ENCODE peak calls at places on chromosomes 4 and X, in eight cellular contexts. One of them, this sample, is unnamed.

GRCh38 chr4:168923526-168924194 is 86.4 kb downstream of the CBR4 start:
- DNase-seq in neural progenitor cell: peak; percentile 82
- DNase-seq in CD4-positive, alpha-beta T cell: peak; percentile 44
- DNase-seq in testis: peak; percentile 77
- DNase-seq in A673: peak; percentile 83
- DNase-seq in CD8-positive, alpha-beta T cell: peak; percentile 49
- DNase-seq in keratinocyte: no peak
- DNase-seq in nephron progenitor cell: peak; percentile 60
- DNase-seq in this sample: no peak

GRCh38 chr4:177408023-177408422 is 34.2 kb downstream of the AGA start:
- DNase-seq in neural progenitor cell: no peak
- DNase-seq in CD4-positive, alpha-beta T cell: no peak
- DNase-seq in testis: peak; percentile 26
- DNase-seq in A673: no peak
- DNase-seq in CD8-positive, alpha-beta T cell: no peak
- DNase-seq in keratinocyte: no peak
- DNase-seq in nephron progenitor cell: no peak
- DNase-seq in this sample: no peak

GRCh38 chr4:40630335-40631021 is 814 bp upstream of the RBM47 start:
- DNase-seq in neural progenitor cell: peak; percentile 63
- DNase-seq in CD4-positive, alpha-beta T cell: no peak
- DNase-seq in testis: peak; percentile 73
- DNase-seq in A673: no peak
- DNase-seq in CD8-positive, alpha-beta T cell: no peak
- DNase-seq in keratinocyte: no peak
- DNase-seq in nephron progenitor cell: peak; percentile 57
- DNase-seq in this sample: no peak

GRCh38 chrX:13661735-13662536 is 9.0 kb downstream of the TCEANC start:
- DNase-seq in neural progenitor cell: no peak
- DNase-seq in CD4-positive, alpha-beta T cell: no peak
- DNase-seq in testis: no peak
- DNase-seq in A673: no peak
- DNase-seq in CD8-positive, alpha-beta T cell: no peak
- DNase-seq in keratinocyte: no peak
- DNase-seq in nephron progenitor cell: no peak
- DNase-seq in this sample: no peak

GRCh38 chr4:1207157-1207470 is 34.7 kb upstream of the SPON2 start:
- DNase-seq in neural progenitor cell: no peak
- DNase-seq in CD4-positive, alpha-beta T cell: no peak
- DNase-seq in testis: no peak
- DNase-seq in A673: no peak
- DNase-seq in CD8-positive, alpha-beta T cell: no peak
- DNase-seq in keratinocyte: no peak
- DNase-seq in nephron progenitor cell: no peak
- DNase-seq in this sample: peak; percentile 66

GRCh38 chr4:158094413-158095110 is 78.3 kb downstream of the GASK1B start:
- DNase-seq in neural progenitor cell: no peak
- DNase-seq in CD4-positive, alpha-beta T cell: no peak
- DNase-seq in testis: no peak
- DNase-seq in A673: no peak
- DNase-seq in CD8-positive, alpha-beta T cell: no peak
- DNase-seq in keratinocyte: peak; percentile 56
- DNase-seq in nephron progenitor cell: no peak
- DNase-seq in this sample: no peak

GRCh38 chrX:103616676-103617186 is 9.0 kb downstream of the TCEAL3 start:
- DNase-seq in neural progenitor cell: no peak
- DNase-seq in CD4-positive, alpha-beta T cell: no peak
- DNase-seq in testis: no peak
- DNase-seq in A673: no peak
- DNase-seq in CD8-positive, alpha-beta T cell: no peak
- DNase-seq in keratinocyte: no peak
- DNase-seq in nephron progenitor cell: no peak
- DNase-seq in this sample: no peak

GRCh38 chr4:41709844-41710481 is 38.6 kb downstream of the PHOX2B start:
- DNase-seq in neural progenitor cell: no peak
- DNase-seq in CD4-positive, alpha-beta T cell: no peak
- DNase-seq in testis: no peak
- DNase-seq in A673: peak; percentile 5
- DNase-seq in CD8-positive, alpha-beta T cell: no peak
- DNase-seq in keratinocyte: peak; percentile 63
- DNase-seq in nephron progenitor cell: no peak
- DNase-seq in this sample: no peak

GRCh38 chr4:54233697-54234496 is 4.8 kb downstream of the PDGFRA start:
- DNase-seq in neural progenitor cell: peak; percentile 88
- DNase-seq in CD4-positive, alpha-beta T cell: peak; percentile 60
- DNase-seq in testis: peak; percentile 88
- DNase-seq in A673: peak; percentile 72
- DNase-seq in CD8-positive, alpha-beta T cell: peak; percentile 73
- DNase-seq in keratinocyte: no peak
- DNase-seq in nephron progenitor cell: peak; percentile 86
- DNase-seq in this sample: peak; percentile 81

GRCh38 chrX:150547511-150548115 is 20.8 kb upstream of the MTM1 start:
- DNase-seq in neural progenitor cell: peak; percentile 56
- DNase-seq in CD4-positive, alpha-beta T cell: no peak
- DNase-seq in testis: peak; percentile 85
- DNase-seq in A673: no peak
- DNase-seq in CD8-positive, alpha-beta T cell: no peak
- DNase-seq in keratinocyte: no peak
- DNase-seq in nephron progenitor cell: peak; percentile 59
- DNase-seq in this sample: peak; percentile 71

GRCh38 chrX:78375894-78376293 is 48.5 kb upstream of the CYSLTR1 start:
- DNase-seq in neural progenitor cell: no peak
- DNase-seq in CD4-positive, alpha-beta T cell: no peak
- DNase-seq in testis: no peak
- DNase-seq in A673: peak; percentile 54
- DNase-seq in CD8-positive, alpha-beta T cell: no peak
- DNase-seq in keratinocyte: peak; percentile 23
- DNase-seq in nephron progenitor cell: no peak
- DNase-seq in this sample: no peak

GRCh38 chrX:17174671-17175070 is 200.3 kb upstream of the NHS start:
- DNase-seq in neural progenitor cell: no peak
- DNase-seq in CD4-positive, alpha-beta T cell: no peak
- DNase-seq in testis: no peak
- DNase-seq in A673: no peak
- DNase-seq in CD8-positive, alpha-beta T cell: no peak
- DNase-seq in keratinocyte: no peak
- DNase-seq in nephron progenitor cell: no peak
- DNase-seq in this sample: no peak

GRCh38 chrX:123475068-123475724 is 257.7 kb downstream of the THOC2 start:
- DNase-seq in neural progenitor cell: no peak
- DNase-seq in CD4-positive, alpha-beta T cell: no peak
- DNase-seq in testis: no peak
- DNase-seq in A673: no peak
- DNase-seq in CD8-positive, alpha-beta T cell: no peak
- DNase-seq in keratinocyte: no peak
- DNase-seq in nephron progenitor cell: no peak
- DNase-seq in this sample: no peak

GRCh38 chr4:136690363-136690762 is 841.9 kb downstream of the PCDH18 start:
- DNase-seq in neural progenitor cell: no peak
- DNase-seq in CD4-positive, alpha-beta T cell: no peak
- DNase-seq in testis: no peak
- DNase-seq in A673: no peak
- DNase-seq in CD8-positive, alpha-beta T cell: no peak
- DNase-seq in keratinocyte: no peak
- DNase-seq in nephron progenitor cell: no peak
- DNase-seq in this sample: no peak

GRCh38 chr4:167290684-167291083 is 56.4 kb upstream of the SPOCK3 start:
- DNase-seq in neural progenitor cell: peak; percentile 29
- DNase-seq in CD4-positive, alpha-beta T cell: no peak
- DNase-seq in testis: no peak
- DNase-seq in A673: peak; percentile 15
- DNase-seq in CD8-positive, alpha-beta T cell: no peak
- DNase-seq in keratinocyte: no peak
- DNase-seq in nephron progenitor cell: no peak
- DNase-seq in this sample: no peak

GRCh38 chrX:134023851-134024281 is 38.5 kb upstream of the GPC3 start:
- DNase-seq in neural progenitor cell: peak; percentile 28
- DNase-seq in CD4-positive, alpha-beta T cell: no peak
- DNase-seq in testis: no peak
- DNase-seq in A673: no peak
- DNase-seq in CD8-positive, alpha-beta T cell: no peak
- DNase-seq in keratinocyte: no peak
- DNase-seq in nephron progenitor cell: no peak
- DNase-seq in this sample: no peak

GRCh38 chrX:134020910-134021309 is 35.5 kb upstream of the GPC3 start:
- DNase-seq in neural progenitor cell: no peak
- DNase-seq in CD4-positive, alpha-beta T cell: no peak
- DNase-seq in testis: no peak
- DNase-seq in A673: no peak
- DNase-seq in CD8-positive, alpha-beta T cell: no peak
- DNase-seq in keratinocyte: no peak
- DNase-seq in nephron progenitor cell: no peak
- DNase-seq in this sample: no peak

GRCh38 chrX:134025986-134026731 is 40.8 kb upstream of the GPC3 start:
- DNase-seq in neural progenitor cell: peak; percentile 34
- DNase-seq in CD4-positive, alpha-beta T cell: no peak
- DNase-seq in testis: no peak
- DNase-seq in A673: peak; percentile 5
- DNase-seq in CD8-positive, alpha-beta T cell: no peak
- DNase-seq in keratinocyte: no peak
- DNase-seq in nephron progenitor cell: peak; percentile 22
- DNase-seq in this sample: no peak

GRCh38 chrX:134024686-134025377 is 39.4 kb upstream of the GPC3 start:
- DNase-seq in neural progenitor cell: no peak
- DNase-seq in CD4-positive, alpha-beta T cell: no peak
- DNase-seq in testis: no peak
- DNase-seq in A673: no peak
- DNase-seq in CD8-positive, alpha-beta T cell: no peak
- DNase-seq in keratinocyte: no peak
- DNase-seq in nephron progenitor cell: no peak
- DNase-seq in this sample: no peak

DNA sequence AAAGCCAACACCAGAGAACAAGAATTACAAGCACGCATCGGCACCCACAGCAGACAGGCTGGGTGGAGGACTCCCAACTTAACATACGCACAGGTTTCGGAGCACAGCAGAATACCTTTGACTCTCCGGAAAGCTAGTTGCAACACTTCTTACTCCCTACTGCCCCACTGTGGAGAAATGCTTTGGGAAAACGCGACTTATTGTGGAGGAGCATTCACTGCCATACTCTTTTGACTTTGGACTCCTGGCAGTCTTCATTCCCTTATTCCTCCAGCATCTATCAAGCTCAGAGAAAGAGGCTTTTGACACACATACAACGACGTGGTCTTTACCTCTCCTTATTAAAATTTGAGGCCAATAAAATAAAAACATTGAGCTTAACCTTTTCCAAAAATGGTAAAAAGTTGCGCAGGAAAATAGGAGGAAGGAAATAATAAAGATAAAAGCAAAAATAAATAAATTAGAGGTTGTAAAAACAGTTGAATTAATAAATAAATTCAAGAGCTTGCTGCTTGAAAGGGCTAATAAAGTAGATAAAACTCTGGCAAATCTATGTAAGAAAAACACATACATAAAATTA is 41.4 kb upstream of the GPC3 start:
- DNase-seq in neural progenitor cell: peak; percentile 77
- DNase-seq in CD4-positive, alpha-beta T cell: peak; percentile 15
- DNase-seq in testis: peak; percentile 46
- DNase-seq in A673: peak; percentile 62
- DNase-seq in CD8-positive, alpha-beta T cell: no peak
- DNase-seq in keratinocyte: no peak
- DNase-seq in nephron progenitor cell: peak; percentile 70
- DNase-seq in this sample: no peak
- TF ChIP-seq CTCF in neural progenitor cell: peak; percentile 57
- TF ChIP-seq CTCF in CD4-positive, alpha-beta T cell: peak; percentile 11
- TF ChIP-seq CTCF in testis: no peak
- TF ChIP-seq CTCF in A673: peak; percentile 53
- TF ChIP-seq CTCF in CD8-positive, alpha-beta T cell: no peak
- TF ChIP-seq CTCF in keratinocyte: peak; percentile 63
- TF ChIP-seq CTCF in nephron progenitor cell: peak; percentile 63
- TF ChIP-seq CTCF in this sample: peak; percentile 82

DNA sequence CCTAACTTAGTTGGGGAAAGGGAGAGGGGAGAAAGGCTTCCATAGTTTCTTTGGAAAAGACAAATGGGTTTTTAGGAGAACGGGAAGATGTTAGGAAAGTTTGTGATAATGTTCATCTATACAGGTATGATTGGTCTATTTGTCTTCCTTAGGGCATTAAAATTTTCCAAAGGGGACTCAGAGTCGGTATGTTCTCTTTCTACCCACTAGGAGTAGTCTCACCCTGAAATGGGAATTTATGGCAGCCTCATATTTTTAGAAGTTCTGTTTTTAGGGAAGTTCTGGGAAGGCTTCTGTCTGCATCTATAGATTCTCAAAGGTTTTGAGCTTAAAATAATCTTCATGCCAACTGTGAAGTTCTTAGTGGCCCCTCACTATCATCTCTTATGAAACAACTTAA is 637.3 kb downstream of the ADGRL3 start:
- DNase-seq in neural progenitor cell: no peak
- DNase-seq in CD4-positive, alpha-beta T cell: no peak
- DNase-seq in testis: no peak
- DNase-seq in A673: no peak
- DNase-seq in CD8-positive, alpha-beta T cell: no peak
- DNase-seq in keratinocyte: no peak
- DNase-seq in nephron progenitor cell: no peak
- DNase-seq in this sample: no peak
- TF ChIP-seq CTCF in neural progenitor cell: peak; percentile 31
- TF ChIP-seq CTCF in CD4-positive, alpha-beta T cell: no peak
- TF ChIP-seq CTCF in testis: no peak
- TF ChIP-seq CTCF in A673: no peak
- TF ChIP-seq CTCF in CD8-positive, alpha-beta T cell: no peak
- TF ChIP-seq CTCF in keratinocyte: no peak
- TF ChIP-seq CTCF in nephron progenitor cell: no peak
- TF ChIP-seq CTCF in this sample: no peak

GRCh38 chr4:21507439-21507838 is 441.1 kb downstream of the KCNIP4 start:
- DNase-seq in neural progenitor cell: peak; percentile 10
- DNase-seq in CD4-positive, alpha-beta T cell: no peak
- DNase-seq in testis: no peak
- DNase-seq in A673: peak; percentile 27
- DNase-seq in CD8-positive, alpha-beta T cell: no peak
- DNase-seq in keratinocyte: no peak
- DNase-seq in nephron progenitor cell: no peak
- DNase-seq in this sample: no peak

GRCh38 chr4:21517460-21517859 is 431.1 kb downstream of the KCNIP4 start:
- DNase-seq in neural progenitor cell: no peak
- DNase-seq in CD4-positive, alpha-beta T cell: no peak
- DNase-seq in testis: no peak
- DNase-seq in A673: no peak
- DNase-seq in CD8-positive, alpha-beta T cell: no peak
- DNase-seq in keratinocyte: no peak
- DNase-seq in nephron progenitor cell: no peak
- DNase-seq in this sample: no peak

GRCh38 chr4:21514022-21514421 is 434.6 kb downstream of the KCNIP4 start:
- DNase-seq in neural progenitor cell: no peak
- DNase-seq in CD4-positive, alpha-beta T cell: no peak
- DNase-seq in testis: no peak
- DNase-seq in A673: no peak
- DNase-seq in CD8-positive, alpha-beta T cell: no peak
- DNase-seq in keratinocyte: no peak
- DNase-seq in nephron progenitor cell: no peak
- DNase-seq in this sample: no peak

GRCh38 chr4:21512351-21512750 is 436.2 kb downstream of the KCNIP4 start:
- DNase-seq in neural progenitor cell: peak; percentile 64
- DNase-seq in CD4-positive, alpha-beta T cell: no peak
- DNase-seq in testis: peak; percentile 17
- DNase-seq in A673: peak; percentile 48
- DNase-seq in CD8-positive, alpha-beta T cell: no peak
- DNase-seq in keratinocyte: no peak
- DNase-seq in nephron progenitor cell: peak; percentile 7
- DNase-seq in this sample: no peak
- TF ChIP-seq CTCF in neural progenitor cell: peak; percentile 70
- TF ChIP-seq CTCF in CD4-positive, alpha-beta T cell: no peak
- TF ChIP-seq CTCF in testis: no peak
- TF ChIP-seq CTCF in A673: peak; percentile 52
- TF ChIP-seq CTCF in CD8-positive, alpha-beta T cell: no peak
- TF ChIP-seq CTCF in keratinocyte: peak; percentile 35
- TF ChIP-seq CTCF in nephron progenitor cell: peak; percentile 61
- TF ChIP-seq CTCF in this sample: peak; percentile 81

GRCh38 chr4:94446386-94446785 is 5.4 kb upstream of the PDLIM5 start:
- DNase-seq in neural progenitor cell: no peak
- DNase-seq in CD4-positive, alpha-beta T cell: no peak
- DNase-seq in testis: no peak
- DNase-seq in A673: no peak
- DNase-seq in CD8-positive, alpha-beta T cell: no peak
- DNase-seq in keratinocyte: no peak
- DNase-seq in nephron progenitor cell: no peak
- DNase-seq in this sample: no peak
- TF ChIP-seq CTCF in neural progenitor cell: no peak
- TF ChIP-seq CTCF in CD4-positive, alpha-beta T cell: no peak
- TF ChIP-seq CTCF in testis: no peak
- TF ChIP-seq CTCF in A673: no peak
- TF ChIP-seq CTCF in CD8-positive, alpha-beta T cell: no peak
- TF ChIP-seq CTCF in keratinocyte: no peak
- TF ChIP-seq CTCF in nephron progenitor cell: no peak
- TF ChIP-seq CTCF in this sample: no peak

This sample was measured in type B pancreatic cell.